ENCODE peak calls at places on chromosomes 13 and 19, in six cellular contexts. One of them, this sample, is unnamed.

GRCh38 chr13:93055233-93055632 is 171.4 kb upstream of the GPC6 start:
- DNase-seq in epithelial cell of proximal tubule: no peak
- DNase-seq in fibroblast of lung: no peak
- DNase-seq in coronary artery: no peak
- DNase-seq in uterus: no peak
- DNase-seq in endothelial cell of umbilical vein: no peak
- DNase-seq in this sample: no peak

GRCh38 chr13:94312511-94313191 is 166.8 kb downstream of the DCT start:
- DNase-seq in uterus: no peak
- DNase-seq in epithelial cell of proximal tubule: no peak
- DNase-seq in endothelial cell of umbilical vein: no peak
- DNase-seq in coronary artery: no peak
- DNase-seq in fibroblast of lung: no peak
- DNase-seq in this sample: no peak

GRCh38 chr13:51118809-51119431 is 7.8 kb upstream of the C13orf42 start:
- DNase-seq in epithelial cell of proximal tubule: no peak
- DNase-seq in coronary artery: no peak
- DNase-seq in endothelial cell of umbilical vein: no peak
- DNase-seq in fibroblast of lung: no peak
- DNase-seq in uterus: no peak
- DNase-seq in this sample: no peak

GRCh38 chr19:19661675-19662251 is 1.7 kb downstream of the ATP13A1 start:
- DNase-seq in coronary artery: no peak
- DNase-seq in epithelial cell of proximal tubule: no peak
- DNase-seq in uterus: no peak
- DNase-seq in fibroblast of lung: no peak
- DNase-seq in endothelial cell of umbilical vein: no peak
- DNase-seq in this sample: no peak

GRCh38 chr19:32339988-32340874 is 5.2 kb upstream of the ZNF507 start:
- DNase-seq in uterus: peak
- DNase-seq in coronary artery: no peak
- DNase-seq in epithelial cell of proximal tubule: no peak
- DNase-seq in fibroblast of lung: peak
- DNase-seq in endothelial cell of umbilical vein: peak
- DNase-seq in this sample: peak

GRCh38 chr13:30045916-30046704 is 195.7 kb upstream of the UBL3 start:
- DNase-seq in endothelial cell of umbilical vein: no peak
- DNase-seq in fibroblast of lung: no peak
- DNase-seq in uterus: no peak
- DNase-seq in coronary artery: no peak
- DNase-seq in epithelial cell of proximal tubule: no peak
- DNase-seq in this sample: peak

GRCh38 chr19:44752816-44753618 is 4.5 kb downstream of the BCL3 start:
- DNase-seq in uterus: peak
- DNase-seq in coronary artery: peak
- DNase-seq in epithelial cell of proximal tubule: peak
- DNase-seq in endothelial cell of umbilical vein: peak
- DNase-seq in fibroblast of lung: peak
- DNase-seq in this sample: peak

GRCh38 chr13:57632276-57633140 is 964 bp downstream of the PCDH17 start:
- DNase-seq in uterus: no peak
- DNase-seq in epithelial cell of proximal tubule: no peak
- DNase-seq in coronary artery: peak
- DNase-seq in endothelial cell of umbilical vein: peak
- DNase-seq in fibroblast of lung: peak
- DNase-seq in this sample: peak

GRCh38 chr19:54315956-54316355 is 3.0 kb upstream of the LILRA5 start:
- DNase-seq in fibroblast of lung: no peak
- DNase-seq in uterus: no peak
- DNase-seq in endothelial cell of umbilical vein: no peak
- DNase-seq in coronary artery: peak
- DNase-seq in epithelial cell of proximal tubule: no peak
- DNase-seq in this sample: no peak

GRCh38 chr19:28468701-28469459 is 744.1 kb downstream of the UQCRFS1 start:
- DNase-seq in uterus: no peak
- DNase-seq in endothelial cell of umbilical vein: no peak
- DNase-seq in epithelial cell of proximal tubule: no peak
- DNase-seq in coronary artery: no peak
- DNase-seq in fibroblast of lung: no peak
- DNase-seq in this sample: peak

GRCh38 chr13:111659236-111659635 is 338.8 kb downstream of the TEX29 start:
- DNase-seq in uterus: no peak
- DNase-seq in coronary artery: no peak
- DNase-seq in fibroblast of lung: no peak
- DNase-seq in endothelial cell of umbilical vein: no peak
- DNase-seq in epithelial cell of proximal tubule: peak
- DNase-seq in this sample: no peak

GRCh38 chr19:35740423-35741215 is 1.6 kb downstream of the IGFLR1 start:
- DNase-seq in coronary artery: peak
- DNase-seq in fibroblast of lung: peak
- DNase-seq in uterus: peak
- DNase-seq in endothelial cell of umbilical vein: peak
- DNase-seq in epithelial cell of proximal tubule: no peak
- DNase-seq in this sample: peak

GRCh38 chr13:39600766-39601165 is 2.2 kb downstream of the LHFPL6 start:
- DNase-seq in epithelial cell of proximal tubule: no peak
- DNase-seq in fibroblast of lung: no peak
- DNase-seq in uterus: no peak
- DNase-seq in endothelial cell of umbilical vein: no peak
- DNase-seq in coronary artery: peak
- DNase-seq in this sample: peak

GRCh38 chr13:85241045-85241444 is 558.2 kb downstream of the SLITRK6 start:
- DNase-seq in uterus: no peak
- DNase-seq in fibroblast of lung: peak
- DNase-seq in epithelial cell of proximal tubule: no peak
- DNase-seq in endothelial cell of umbilical vein: peak
- DNase-seq in coronary artery: no peak
- DNase-seq in this sample: peak

GRCh38 chr13:91079190-91079589 is 268.3 kb upstream of the MIR17HG start:
- DNase-seq in coronary artery: no peak
- DNase-seq in fibroblast of lung: no peak
- DNase-seq in epithelial cell of proximal tubule: no peak
- DNase-seq in endothelial cell of umbilical vein: no peak
- DNase-seq in uterus: no peak
- DNase-seq in this sample: no peak

GRCh38 chr13:49517461-49517860 is 21.7 kb downstream of the PHF11 start:
- DNase-seq in coronary artery: no peak
- DNase-seq in uterus: no peak
- DNase-seq in epithelial cell of proximal tubule: no peak
- DNase-seq in fibroblast of lung: peak
- DNase-seq in endothelial cell of umbilical vein: no peak
- DNase-seq in this sample: no peak

GRCh38 chr19:41325640-41325946 is 15.6 kb downstream of the CCDC97 start:
- DNase-seq in fibroblast of lung: no peak
- DNase-seq in coronary artery: no peak
- DNase-seq in epithelial cell of proximal tubule: no peak
- DNase-seq in uterus: peak
- DNase-seq in endothelial cell of umbilical vein: no peak
- DNase-seq in this sample: no peak

GRCh38 chr13:51832471-51833152 is 12.4 kb downstream of the TMEM272 start:
- DNase-seq in endothelial cell of umbilical vein: peak
- DNase-seq in uterus: no peak
- DNase-seq in fibroblast of lung: peak
- DNase-seq in epithelial cell of proximal tubule: no peak
- DNase-seq in coronary artery: no peak
- DNase-seq in this sample: peak

GRCh38 chr13:85366759-85367417 is 432.3 kb downstream of the SLITRK6 start:
- DNase-seq in epithelial cell of proximal tubule: no peak
- DNase-seq in coronary artery: no peak
- DNase-seq in fibroblast of lung: peak
- DNase-seq in uterus: no peak
- DNase-seq in endothelial cell of umbilical vein: no peak
- DNase-seq in this sample: peak

GRCh38 chr13:110866491-110867170 is 48.2 kb downstream of the ANKRD10 start:
- DNase-seq in epithelial cell of proximal tubule: no peak
- DNase-seq in coronary artery: no peak
- DNase-seq in endothelial cell of umbilical vein: no peak
- DNase-seq in uterus: no peak
- DNase-seq in fibroblast of lung: no peak
- DNase-seq in this sample: no peak

GRCh38 chr13:67094952-67095351 is 135.2 kb downstream of the PCDH9 start:
- DNase-seq in endothelial cell of umbilical vein: no peak
- DNase-seq in coronary artery: no peak
- DNase-seq in epithelial cell of proximal tubule: no peak
- DNase-seq in fibroblast of lung: no peak
- DNase-seq in uterus: no peak
- DNase-seq in this sample: peak

GRCh38 chr13:25377244-25377962 is 5.6 kb downstream of the ATP8A2 start:
- DNase-seq in uterus: no peak
- DNase-seq in epithelial cell of proximal tubule: no peak
- DNase-seq in coronary artery: no peak
- DNase-seq in endothelial cell of umbilical vein: no peak
- DNase-seq in fibroblast of lung: no peak
- DNase-seq in this sample: no peak

GRCh38 chr13:25371608-25372274 is at the start of gene ATP8A2:
- DNase-seq in uterus: no peak
- DNase-seq in coronary artery: no peak
- DNase-seq in endothelial cell of umbilical vein: no peak
- DNase-seq in fibroblast of lung: no peak
- DNase-seq in epithelial cell of proximal tubule: no peak
- DNase-seq in this sample: no peak

GRCh38 chr13:25371158-25371557 is 616 bp upstream of the ATP8A2 start:
- DNase-seq in coronary artery: no peak
- DNase-seq in epithelial cell of proximal tubule: no peak
- DNase-seq in fibroblast of lung: no peak
- DNase-seq in endothelial cell of umbilical vein: no peak
- DNase-seq in uterus: no peak
- DNase-seq in this sample: no peak

GRCh38 chr13:25375727-25376358 is 4.1 kb downstream of the ATP8A2 start:
- DNase-seq in endothelial cell of umbilical vein: peak
- DNase-seq in epithelial cell of proximal tubule: no peak
- DNase-seq in coronary artery: no peak
- DNase-seq in uterus: no peak
- DNase-seq in fibroblast of lung: peak
- DNase-seq in this sample: peak

DNA sequence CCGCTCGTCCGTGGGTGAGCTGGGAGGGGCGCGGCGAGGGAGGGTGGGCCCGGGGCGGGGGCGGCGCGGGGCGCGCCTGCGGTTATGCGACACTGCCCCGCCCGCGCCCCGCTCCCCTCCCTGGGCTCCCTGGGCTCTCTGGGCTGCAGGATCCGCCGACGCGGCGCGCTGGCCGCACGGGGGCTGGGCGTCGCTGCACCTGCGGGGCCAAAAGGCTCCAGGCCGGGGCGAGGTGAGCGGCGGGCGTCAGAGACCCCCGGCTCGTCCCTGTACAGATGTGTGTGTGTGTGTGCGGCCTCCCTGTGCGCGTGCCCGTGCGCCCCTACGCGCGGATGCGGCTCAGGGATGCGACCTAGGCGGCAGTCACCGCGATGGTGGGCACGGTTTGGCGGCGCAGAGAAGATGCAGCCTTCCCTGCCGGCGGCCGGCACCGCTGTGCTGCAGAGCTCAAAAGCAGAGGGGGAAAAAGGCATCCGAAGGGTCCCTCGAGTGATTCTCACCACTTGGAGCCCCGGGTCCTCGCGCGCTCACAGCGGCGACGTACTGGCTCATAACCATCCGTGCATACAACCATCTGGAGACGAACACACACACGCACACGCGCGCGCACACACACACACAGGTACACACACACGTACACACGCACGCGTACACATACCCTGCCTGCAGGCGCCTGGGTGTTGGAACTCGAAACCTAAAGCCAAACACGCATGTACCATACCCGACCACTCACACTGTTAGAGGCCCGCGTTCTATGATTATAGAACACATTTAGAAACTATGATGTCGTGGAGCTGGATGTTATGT is 704 bp downstream of the ATP8A2 start:
- DNase-seq in uterus: no peak
- DNase-seq in fibroblast of lung: no peak
- DNase-seq in endothelial cell of umbilical vein: no peak
- DNase-seq in epithelial cell of proximal tubule: no peak
- DNase-seq in coronary artery: no peak
- DNase-seq in this sample: no peak
- TF ChIP-seq CTCF in uterus: no peak
- TF ChIP-seq CTCF in fibroblast of lung: no peak
- TF ChIP-seq CTCF in endothelial cell of umbilical vein: no peak
- TF ChIP-seq CTCF in epithelial cell of proximal tubule: no peak
- TF ChIP-seq CTCF in coronary artery: no peak
- TF ChIP-seq CTCF in this sample: no peak

GRCh38 chr19:2268480-2268830 is 12.2 kb upstream of the JSRP1 start:
- DNase-seq in epithelial cell of proximal tubule: no peak
- DNase-seq in endothelial cell of umbilical vein: no peak
- DNase-seq in coronary artery: no peak
- DNase-seq in fibroblast of lung: no peak
- DNase-seq in uterus: no peak
- DNase-seq in this sample: no peak
- H3K4me3 ChIP-seq in epithelial cell of proximal tubule: peak
- H3K4me3 ChIP-seq in endothelial cell of umbilical vein: peak
- H3K4me3 ChIP-seq in coronary artery: peak
- H3K4me3 ChIP-seq in fibroblast of lung: no peak
- H3K4me3 ChIP-seq in uterus: no peak
- H3K4me3 ChIP-seq in this sample: peak

GRCh38 chr13:60467098-60467497 is 70.1 kb downstream of the TDRD3 start:
- DNase-seq in uterus: no peak
- DNase-seq in fibroblast of lung: no peak
- DNase-seq in epithelial cell of proximal tubule: no peak
- DNase-seq in coronary artery: no peak
- DNase-seq in endothelial cell of umbilical vein: no peak
- DNase-seq in this sample: no peak
- TF ChIP-seq CTCF in uterus: no peak
- TF ChIP-seq CTCF in fibroblast of lung: no peak
- TF ChIP-seq CTCF in epithelial cell of proximal tubule: no peak
- TF ChIP-seq CTCF in coronary artery: no peak
- TF ChIP-seq CTCF in endothelial cell of umbilical vein: no peak
- TF ChIP-seq CTCF in this sample: no peak

DNA sequence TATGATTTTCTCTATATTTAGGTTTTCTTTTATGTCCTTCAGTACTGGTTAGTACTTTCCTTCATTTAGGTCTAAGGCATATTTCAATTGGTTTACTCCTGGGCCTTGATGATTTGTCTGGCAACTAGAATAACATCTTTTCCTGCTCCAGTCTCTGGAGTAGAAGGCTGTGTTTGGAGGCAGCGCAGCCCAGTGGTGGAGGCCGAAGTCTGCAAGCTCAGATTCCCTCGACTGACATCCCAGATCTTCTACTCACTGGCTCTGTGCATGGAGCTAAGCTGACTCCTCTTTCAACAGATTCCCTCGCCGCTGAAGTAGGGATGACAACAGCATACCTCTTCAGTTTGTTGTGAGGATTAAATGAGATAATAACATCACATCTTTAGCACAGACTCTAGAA is 141.0 kb downstream of the RAP2A start:
- DNase-seq in coronary artery: no peak
- DNase-seq in endothelial cell of umbilical vein: peak
- DNase-seq in fibroblast of lung: peak
- DNase-seq in epithelial cell of proximal tubule: no peak
- DNase-seq in uterus: no peak
- DNase-seq in this sample: peak
- H3K4me3 ChIP-seq in coronary artery: no peak
- H3K4me3 ChIP-seq in endothelial cell of umbilical vein: no peak
- H3K4me3 ChIP-seq in fibroblast of lung: no peak
- H3K4me3 ChIP-seq in epithelial cell of proximal tubule: no peak
- H3K4me3 ChIP-seq in uterus: no peak
- H3K4me3 ChIP-seq in this sample: no peak